ENCODE peak calls at places on chromosomes 12 and 14, in five cellular contexts. T is NCI-H446 treated with DMSO at 0.1 percent for 48 hours; P is RPMI7951; K is NCI-H1092 treated with DMSO at 0.1 percent for 48 hours; C is CD8-positive, alpha-beta memory T cell. F is an unnamed sample.

GRCh38 chr14:102949062-102949800 is 26.8 kb downstream of the AMN start:
- DNase-seq in K (no peak), T (no peak), C (no peak), P (peak; percentile 16), F (peak; percentile 66)

GRCh38 chr14:105047283-105048016 is 17.8 kb downstream of the GPR132 start:
- DNase-seq in P (no peak), C (no peak), K (no peak), T (no peak), F (no peak)

GRCh38 chr14:30020271-30020670 is 92.6 kb upstream of the PRKD1 start:
- DNase-seq in T (no peak), K (peak; percentile 54), P (no peak), C (no peak), F (no peak)

GRCh38 chr12:6323340-6323994 is 13.0 kb downstream of the PLEKHG6 start:
- DNase-seq in P (peak; percentile 92), K (no peak), T (peak; percentile 38), C (peak; percentile 67), F (peak; percentile 94)

GRCh38 chr12:12582895-12583303 is 20.2 kb upstream of the DUSP16 start:
- DNase-seq in T (no peak), C (no peak), K (no peak), P (peak; percentile 26), F (peak; percentile 57)

GRCh38 chr12:28248555-28249127 is 58.4 kb downstream of the CCDC91 start:
- DNase-seq in C (no peak), K (no peak), T (no peak), P (no peak), F (no peak)

GRCh38 chr14:100193417-100194357 is 34.2 kb upstream of the DEGS2 start:
- DNase-seq in K (peak; percentile 52), P (no peak), C (no peak), T (no peak), F (no peak)

GRCh38 chr12:115341442-115341841 is 657.5 kb upstream of the TBX3 start:
- DNase-seq in K (no peak), P (peak; percentile 99), T (no peak), C (no peak), F (peak; percentile 99)

GRCh38 chr12:6962285-6963015 is 8.0 kb downstream of the PHB2 start:
- DNase-seq in C (peak; percentile 43), P (no peak), T (no peak), K (no peak), F (no peak)

GRCh38 chr12:64733857-64734256 is 25.3 kb downstream of the GNS start:
- DNase-seq in C (no peak), K (no peak), T (peak; percentile 35), P (peak; percentile 54), F (peak; percentile 53)

GRCh38 chr14:89266754-89267153 is 150.3 kb downstream of the FOXN3 start:
- DNase-seq in P (no peak), K (no peak), C (no peak), T (no peak), F (peak; percentile 27)

GRCh38 chr14:41663478-41663845 is 56.8 kb downstream of the LRFN5 start:
- DNase-seq in C (no peak), T (peak; percentile 98), P (no peak), K (no peak), F (no peak)

GRCh38 chr14:70281938-70282337 is 77.5 kb downstream of the COX16 start:
- DNase-seq in K (peak; percentile 46), C (no peak), P (no peak), T (no peak), F (no peak)

GRCh38 chr14:95701846-95702221 is 12.1 kb downstream of the TCL1A start:
- DNase-seq in C (no peak), T (no peak), K (no peak), P (no peak), F (no peak)

GRCh38 chr12:18139989-18140596 is 50.1 kb upstream of the RERGL start:
- DNase-seq in K (peak; percentile 36), T (peak; percentile 20), C (no peak), P (peak; percentile 28), F (peak; percentile 39)

F was measured in EL.